ENCODE peak calls at places on chromosome 2, in six cellular contexts. H is body of pancreas, Q is ovary, M is hepatocyte, W is lower leg skin, B is cardiac muscle cell. X is an unnamed sample.
A peak's percentile ranks its signal among the peaks of the same experiment; 100 is the strongest.

GRCh38 chr2:108554530-108554929 is 20.3 kb downstream of the LIMS1 start:
- DNase-seq in H (peak; percentile 70), Q (no peak), M (no peak), W (no peak), B (no peak), X (no peak)

GRCh38 chr2:56184500-56184996 is 758 bp downstream of the CCDC85A start:
- DNase-seq in H (peak; percentile 38), Q (peak; percentile 32), M (peak; percentile 44), W (no peak), B (peak; percentile 9), X (no peak)

GRCh38 chr2:216012133-216012829 is 1.1 kb downstream of the MREG start:
- DNase-seq in H (no peak), Q (no peak), M (peak; percentile 52), W (no peak), B (no peak), X (no peak)

GRCh38 chr2:213475433-213475832 is 191.2 kb downstream of the SPAG16 start:
- DNase-seq in H (no peak), Q (no peak), M (no peak), W (no peak), B (peak; percentile 0), X (peak; percentile 3)

GRCh38 chr2:215619989-215620388 is 184.1 kb upstream of the FN1 start:
- DNase-seq in H (peak; percentile 36), Q (peak; percentile 37), M (peak; percentile 53), W (no peak), B (peak; percentile 26), X (peak; percentile 54)

GRCh38 chr2:237190958-237191692 is 105.4 kb downstream of the COPS8 start:
- DNase-seq in H (no peak), Q (peak; percentile 69), M (no peak), W (peak; percentile 86), B (no peak), X (no peak)

GRCh38 chr2:178521304-178522150 is 41.3 kb downstream of the PLEKHA3 start:
- DNase-seq in H (no peak), Q (no peak), M (no peak), W (no peak), B (no peak), X (no peak)

GRCh38 chr2:172705352-172705751 is 30.3 kb upstream of the RAPGEF4 start:
- DNase-seq in H (no peak), Q (no peak), M (no peak), W (no peak), B (no peak), X (no peak)

GRCh38 chr2:239393401-239393940 is 7.3 kb downstream of the HDAC4 start:
- DNase-seq in H (peak; percentile 42), Q (peak; percentile 64), M (no peak), W (peak; percentile 87), B (peak; percentile 33), X (peak; percentile 25)

GRCh38 chr2:24915796-24916195 is 4.2 kb downstream of the ADCY3 start:
- DNase-seq in H (no peak), Q (peak; percentile 33), M (no peak), W (no peak), B (peak; percentile 32), X (peak; percentile 34)

GRCh38 chr2:204315236-204315662 is 230.0 kb upstream of the PARD3B start:
- DNase-seq in H (peak; percentile 44), Q (no peak), M (no peak), W (no peak), B (no peak), X (peak; percentile 68)

GRCh38 chr2:46847726-46848421 is 67.7 kb downstream of the MCFD2 start:
- DNase-seq in H (no peak), Q (no peak), M (peak; percentile 41), W (no peak), B (peak; percentile 89), X (peak; percentile 90)

GRCh38 chr2:176483901-176484568 is 214.8 kb downstream of the MTX2 start:
- DNase-seq in H (no peak), Q (no peak), M (no peak), W (no peak), B (no peak), X (no peak)

GRCh38 chr2:59276033-59276432 is 1034.9 kb upstream of the FANCL start:
- DNase-seq in H (no peak), Q (no peak), M (no peak), W (no peak), B (no peak), X (no peak)

GRCh38 chr2:238518828-238519186 is 92.1 kb downstream of the ASB1 start:
- DNase-seq in H (no peak), Q (no peak), M (no peak), W (no peak), B (no peak), X (no peak)

GRCh38 chr2:240918258-240919091 is 12.3 kb downstream of the CROCC2 start:
- DNase-seq in H (peak; percentile 2), Q (peak; percentile 34), M (no peak), W (peak; percentile 72), B (no peak), X (no peak)

GRCh38 chr2:598043-598802 is 79.0 kb downstream of the TMEM18 start:
- DNase-seq in H (no peak), Q (no peak), M (no peak), W (peak; percentile 80), B (peak; percentile 13), X (no peak)

GRCh38 chr2:60706021-60706420 is 50.0 kb upstream of the PAPOLG start:
- DNase-seq in H (no peak), Q (no peak), M (no peak), W (no peak), B (no peak), X (no peak)

GRCh38 chr2:165718811-165719210 is 75.2 kb downstream of the GALNT3 start:
- DNase-seq in H (peak; percentile 18), Q (no peak), M (no peak), W (no peak), B (no peak), X (no peak)

GRCh38 chr2:175002547-175003274 is 2.5 kb downstream of the CHN1 start:
- DNase-seq in H (no peak), Q (no peak), M (no peak), W (no peak), B (no peak), X (no peak)

GRCh38 chr2:62996534-62997186 is 54.0 kb upstream of the OTX1 start:
- DNase-seq in H (no peak), Q (no peak), M (no peak), W (no peak), B (no peak), X (no peak)

GRCh38 chr2:178632729-178633128 is 152.5 kb downstream of the PLEKHA3 start:
- DNase-seq in H (no peak), Q (no peak), M (no peak), W (no peak), B (no peak), X (no peak)

GRCh38 chr2:16271231-16271896 is 331.0 kb downstream of the MYCN start:
- DNase-seq in H (no peak), Q (no peak), M (no peak), W (no peak), B (no peak), X (no peak)

GRCh38 chr2:45706028-45706427 is 54.6 kb downstream of the PRKCE start:
- DNase-seq in H (no peak), Q (no peak), M (no peak), W (no peak), B (peak; percentile 21), X (no peak)

GRCh38 chr2:98824256-98825042 is 93.5 kb upstream of the MGAT4A start:
- DNase-seq in H (no peak), Q (no peak), M (no peak), W (peak; percentile 46), B (no peak), X (no peak)

DNA sequence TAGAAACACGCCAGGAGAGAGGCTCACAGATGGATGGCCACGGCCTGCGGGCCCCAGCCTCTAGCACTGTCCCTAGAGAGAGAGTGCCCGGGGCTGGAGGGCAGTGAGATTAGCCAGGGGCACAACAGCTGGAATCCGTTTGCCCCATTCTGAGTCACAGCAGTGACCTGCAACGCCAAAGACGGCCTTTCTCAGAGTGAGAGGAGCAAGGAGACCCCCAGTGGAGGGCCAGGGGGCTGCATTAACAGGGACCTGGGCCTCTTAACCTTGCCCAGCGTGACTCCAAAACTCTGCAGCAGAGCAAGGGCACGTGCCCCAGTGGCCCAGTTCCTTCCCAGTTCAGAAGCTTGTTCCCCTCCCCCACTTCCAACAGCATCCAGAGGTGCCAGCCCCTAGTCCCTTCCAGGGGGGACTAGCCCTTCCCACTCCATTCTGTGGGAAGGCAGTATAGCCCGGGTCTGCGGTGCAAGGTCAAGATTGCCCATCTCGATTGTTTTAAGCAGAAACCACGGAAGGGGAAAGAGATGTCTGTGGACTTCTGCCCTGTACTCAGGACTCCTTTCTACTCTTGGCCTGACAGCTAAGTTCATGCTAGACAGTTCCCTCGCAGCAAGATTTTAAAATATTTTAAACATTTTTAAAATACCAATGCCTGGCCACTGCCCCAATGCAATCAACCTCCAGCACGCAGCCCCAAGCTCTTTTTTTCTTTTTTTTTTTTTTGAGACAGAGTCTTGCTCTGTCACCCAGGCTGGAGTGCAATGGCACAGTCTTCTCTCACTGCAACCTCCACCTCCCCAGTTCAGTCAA is 50.9 kb upstream of the BIN1 start:
- DNase-seq in H (no peak), Q (no peak), M (no peak), W (peak; percentile 80), B (peak; percentile 35), X (peak; percentile 57)
- TF ChIP-seq CTCF in H (no peak), Q (no peak), M (peak; percentile 12), W (no peak), B (peak; percentile 40), X (peak; percentile 51)

DNA sequence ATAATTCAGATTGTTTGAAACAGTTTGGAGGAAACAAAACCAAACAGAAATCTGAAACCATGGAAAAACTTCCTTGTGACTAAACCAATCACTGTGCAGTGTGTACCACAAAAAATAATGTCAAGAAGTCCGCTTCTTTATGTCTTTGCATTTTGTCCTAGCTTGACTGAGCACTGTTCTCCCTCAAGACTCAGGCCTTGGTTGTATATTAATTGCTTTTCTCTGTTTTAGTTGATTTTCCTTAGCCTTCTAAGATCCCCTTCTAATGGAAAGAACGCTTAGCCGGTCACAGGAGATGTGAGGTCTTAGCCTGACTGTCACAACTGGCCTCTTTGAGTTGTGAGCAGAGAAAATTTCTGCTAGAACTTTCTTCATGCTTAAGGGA is 56.6 kb downstream of the LCLAT1 start:
- DNase-seq in H (no peak), Q (no peak), M (no peak), W (no peak), B (no peak), X (no peak)
- TF ChIP-seq CTCF in H (no peak), Q (no peak), M (no peak), W (no peak), B (no peak), X (no peak)

GRCh38 chr2:189798312-189799029 is 14.2 kb downstream of the PMS1 start:
- DNase-seq in H (no peak), Q (no peak), M (peak; percentile 23), W (no peak), B (peak; percentile 69), X (peak; percentile 63)
- TF ChIP-seq CTCF in H (peak; percentile 52), Q (no peak), M (peak; percentile 61), W (no peak), B (peak; percentile 49), X (peak; percentile 56)

GRCh38 chr2:11621465-11621864 is 48.5 kb downstream of the NTSR2 start:
- DNase-seq in H (no peak), Q (no peak), M (no peak), W (peak; percentile 59), B (no peak), X (no peak)

GRCh38 chr2:11628675-11629074 is 41.3 kb downstream of the NTSR2 start:
- DNase-seq in H (no peak), Q (no peak), M (no peak), W (peak; percentile 36), B (no peak), X (no peak)

GRCh38 chr2:11622611-11623010 is 47.4 kb downstream of the NTSR2 start:
- DNase-seq in H (no peak), Q (no peak), M (no peak), W (peak; percentile 58), B (no peak), X (no peak)

GRCh38 chr2:11625671-11626070 is 44.3 kb downstream of the NTSR2 start:
- DNase-seq in H (no peak), Q (no peak), M (no peak), W (peak; percentile 18), B (no peak), X (no peak)

GRCh38 chr2:11624893-11625292 is 45.1 kb downstream of the NTSR2 start:
- DNase-seq in H (no peak), Q (no peak), M (no peak), W (no peak), B (no peak), X (no peak)
- TF ChIP-seq CTCF in H (no peak), Q (no peak), M (no peak), W (no peak), B (no peak), X (no peak)